ENCODE peak calls at places on chromosomes 3 and 15, in five cellular contexts. K is thoracic aorta, M is upper lobe of left lung, R is foreskin fibroblast, S is activated B cell treated with CpG ODN at 0.5 μM for 24 hours. X is an unnamed sample.

GRCh38 chr3:32686713-32687112 is 1.7 kb downstream of the CNOT10 start:
- DNase-seq in K (no peak), M (no peak), R (no peak), S (no peak), X (no peak)

GRCh38 chr3:141979050-141979671 is 102.7 kb downstream of the ATP1B3 start:
- DNase-seq in K (no peak), M (no peak), R (peak; percentile 77), S (no peak), X (no peak)

GRCh38 chr3:81439088-81439487 is 322.4 kb downstream of the GBE1 start:
- DNase-seq in K (no peak), M (no peak), R (no peak), S (no peak), X (no peak)

GRCh38 chr15:61459785-61460707 is 230.9 kb upstream of the RORA start:
- DNase-seq in K (no peak), M (no peak), R (peak; percentile 85), S (no peak), X (no peak)

GRCh38 chr3:42489116-42489936 is 13.1 kb upstream of the VIPR1 start:
- DNase-seq in K (no peak), M (peak; percentile 24), R (no peak), S (no peak), X (peak; percentile 68)

GRCh38 chr3:12135029-12135634 is 23.6 kb downstream of the TIMP4 start:
- DNase-seq in K (no peak), M (peak; percentile 86), R (peak; percentile 89), S (peak; percentile 34), X (peak; percentile 96)

GRCh38 chr3:17137321-17137826 is 252.6 kb downstream of the PLCL2 start:
- DNase-seq in K (no peak), M (no peak), R (no peak), S (no peak), X (peak; percentile 53)

GRCh38 chr15:92061511-92062200 is 208.1 kb downstream of the SLCO3A1 start:
- DNase-seq in K (no peak), M (no peak), R (no peak), S (no peak), X (peak; percentile 61)

GRCh38 chr3:138850151-138850550 is 15.4 kb upstream of the PIK3CB start:
- DNase-seq in K (no peak), M (no peak), R (peak; percentile 50), S (no peak), X (no peak)

GRCh38 chr15:40233727-40234577 is 4.9 kb upstream of the PAK6 start:
- DNase-seq in K (no peak), M (no peak), R (peak; percentile 39), S (no peak), X (no peak)
- TF ChIP-seq CTCF in K (no peak), M (no peak), R (no peak), S (no peak), X (no peak)

GRCh38 chr3:187125319-187126031 is 13.8 kb downstream of the RPL39L start:
- DNase-seq in K (no peak), M (no peak), R (no peak), S (no peak), X (no peak)
- TF ChIP-seq CTCF in K (no peak), M (no peak), R (no peak), S (no peak), X (no peak)

GRCh38 chr3:195105389-195105788 is 165.6 kb downstream of the XXYLT1 start:
- DNase-seq in K (no peak), M (peak; percentile 40), R (no peak), S (no peak), X (no peak)
- TF ChIP-seq CTCF in K (no peak), M (no peak), R (no peak), S (no peak), X (no peak)

DNA sequence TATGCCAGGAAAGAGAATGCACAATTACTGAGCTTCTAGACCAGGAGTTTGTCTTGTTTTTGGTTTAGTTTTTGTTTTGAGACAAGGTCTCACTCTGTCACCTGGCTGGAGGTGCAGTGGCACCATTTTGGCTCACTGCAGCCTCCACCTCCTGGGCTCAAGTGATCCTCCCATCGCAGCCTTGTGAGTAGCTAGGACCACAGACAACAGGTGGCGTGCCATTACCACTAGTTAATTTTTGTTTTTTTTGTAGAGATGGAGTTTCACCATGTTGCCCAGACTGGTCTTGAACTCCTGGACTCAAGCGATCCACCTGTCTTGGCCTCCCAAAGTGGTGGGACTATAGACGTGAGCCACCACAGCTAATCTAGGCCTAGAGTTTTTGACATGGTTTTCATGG is 104.4 kb upstream of the CCDC54 start:
- DNase-seq in K (no peak), M (no peak), R (no peak), S (no peak), X (no peak)
- TF ChIP-seq CTCF in K (no peak), M (no peak), R (no peak), S (no peak), X (no peak)

GRCh38 chr15:48974865-48975264 is 11.1 kb upstream of the SHC4 start:
- DNase-seq in K (no peak), M (no peak), R (no peak), S (no peak), X (no peak)
- TF ChIP-seq CTCF in K (no peak), M (no peak), R (no peak), S (no peak), X (no peak)

GRCh38 chr15:73305331-73306211 is 63.2 kb downstream of the HCN4 start:
- DNase-seq in K (no peak), M (peak; percentile 59), R (peak; percentile 81), S (no peak), X (no peak)
- TF ChIP-seq CTCF in K (no peak), M (no peak), R (peak; percentile 68), S (no peak), X (no peak)

DNA sequence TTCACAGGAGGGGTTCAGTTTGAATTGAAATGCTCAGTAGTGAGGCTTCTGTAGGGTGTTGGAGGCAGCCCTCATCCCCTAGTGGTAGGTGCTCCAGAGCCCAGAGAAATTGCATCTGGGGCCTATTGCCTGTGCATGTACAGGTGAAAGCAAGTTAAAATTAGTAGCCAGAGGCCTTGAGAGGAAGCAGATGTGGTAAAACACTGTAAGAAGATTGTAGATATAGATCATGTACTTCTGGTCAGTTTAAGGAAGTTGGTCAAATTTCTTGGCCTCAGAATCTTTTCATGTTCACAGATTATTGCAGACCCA is 34.6 kb downstream of the IGSF10 start:
- DNase-seq in K (no peak), M (no peak), R (no peak), S (no peak), X (no peak)
- TF ChIP-seq CTCF in K (no peak), M (no peak), R (no peak), S (no peak), X (no peak)

GRCh38 chr3:66037330-66037985 is 1.3 kb downstream of the MAGI1 start:
- DNase-seq in K (peak; percentile 33), M (peak; percentile 57), R (peak; percentile 79), S (no peak), X (no peak)
- TF ChIP-seq CTCF in K (peak; percentile 46), M (peak; percentile 27), R (peak; percentile 25), S (no peak), X (no peak)

DNA sequence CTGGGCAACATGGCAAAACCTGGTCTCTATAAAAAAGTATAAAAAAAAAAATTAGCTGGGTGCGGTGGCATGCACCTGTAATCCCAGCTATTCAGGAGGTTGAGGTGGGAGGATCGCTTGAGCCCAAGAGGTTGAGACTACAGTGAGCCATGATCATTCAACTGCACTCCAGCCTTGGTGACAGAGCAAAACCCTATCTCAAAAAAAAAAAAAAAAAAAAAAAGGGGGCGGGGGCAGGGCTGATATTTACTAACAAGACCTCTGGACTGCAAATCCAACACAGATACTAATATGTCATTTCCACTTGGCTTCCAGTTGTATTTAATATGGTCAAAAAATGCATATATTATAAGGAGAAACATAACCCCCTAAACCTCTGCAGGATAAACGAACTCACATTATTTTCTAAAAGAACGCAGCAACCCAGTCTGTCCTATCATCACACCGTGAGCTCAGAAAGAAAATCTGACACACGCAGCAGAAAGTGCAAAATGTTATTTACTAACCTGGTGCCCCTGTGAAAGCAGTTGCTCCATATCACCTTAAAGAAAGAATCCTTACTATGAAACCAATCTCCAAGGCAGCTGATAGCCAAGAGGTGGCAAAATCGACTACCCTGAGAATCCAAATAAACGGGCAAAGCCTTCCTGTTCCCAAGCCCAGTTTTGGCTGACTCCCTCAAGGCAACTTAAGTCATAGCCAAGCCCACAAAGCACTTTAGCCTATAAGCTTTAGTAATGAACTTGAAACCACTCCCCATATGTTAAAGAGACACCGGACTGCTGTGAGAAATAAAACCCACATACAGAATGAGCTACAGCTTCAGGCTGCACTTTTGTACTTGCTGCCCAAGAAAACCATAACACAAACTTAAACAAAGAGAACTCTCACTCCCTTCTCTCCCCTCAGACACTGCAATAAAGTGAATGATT is 39.3 kb downstream of the PLD1 start:
- DNase-seq in K (no peak), M (peak; percentile 49), R (peak; percentile 81), S (no peak), X (no peak)
- TF ChIP-seq CTCF in K (no peak), M (no peak), R (no peak), S (no peak), X (no peak)